ENCODE peak calls at places on chromosomes 2 and 18, in eight cellular contexts. One of them, this sample, is unnamed.

GRCh38 chr18:33210575-33211189 is 229.8 kb downstream of the CCDC178 start:
- DNase-seq in GM06990: no peak
- DNase-seq in NCI-H748 treated with DMSO at 0.1 percent for 48 hours: peak; percentile 69
- DNase-seq in activated CD4-positive, alpha-beta T cell treated with anti-CD3 and anti-CD28 coated beads, Interleukin-2, amount 50 U/mL, for 4 hours: no peak
- DNase-seq in omental fat pad: no peak
- DNase-seq in sigmoid colon: no peak
- DNase-seq in PC-9: no peak
- DNase-seq in GM23338: peak; percentile 81
- DNase-seq in this sample: peak; percentile 31

GRCh38 chr2:215371915-215372897 is 60.3 kb downstream of the ATIC start:
- DNase-seq in GM06990: no peak
- DNase-seq in NCI-H748 treated with DMSO at 0.1 percent for 48 hours: no peak
- DNase-seq in activated CD4-positive, alpha-beta T cell treated with anti-CD3 and anti-CD28 coated beads, Interleukin-2, amount 50 U/mL, for 4 hours: no peak
- DNase-seq in omental fat pad: no peak
- DNase-seq in sigmoid colon: no peak
- DNase-seq in PC-9: no peak
- DNase-seq in GM23338: no peak
- DNase-seq in this sample: no peak

GRCh38 chr2:191043438-191043837 is 29.5 kb upstream of the STAT1 start:
- DNase-seq in GM06990: no peak
- DNase-seq in NCI-H748 treated with DMSO at 0.1 percent for 48 hours: no peak
- DNase-seq in activated CD4-positive, alpha-beta T cell treated with anti-CD3 and anti-CD28 coated beads, Interleukin-2, amount 50 U/mL, for 4 hours: no peak
- DNase-seq in omental fat pad: no peak
- DNase-seq in sigmoid colon: no peak
- DNase-seq in PC-9: no peak
- DNase-seq in GM23338: no peak
- DNase-seq in this sample: no peak

GRCh38 chr2:120468136-120468535 is 122.2 kb downstream of the INHBB start:
- DNase-seq in GM06990: no peak
- DNase-seq in NCI-H748 treated with DMSO at 0.1 percent for 48 hours: no peak
- DNase-seq in activated CD4-positive, alpha-beta T cell treated with anti-CD3 and anti-CD28 coated beads, Interleukin-2, amount 50 U/mL, for 4 hours: no peak
- DNase-seq in omental fat pad: no peak
- DNase-seq in sigmoid colon: peak; percentile 56
- DNase-seq in PC-9: no peak
- DNase-seq in GM23338: no peak
- DNase-seq in this sample: no peak

GRCh38 chr2:127358971-127359370 is 28.8 kb downstream of the MAP3K2 start:
- DNase-seq in GM06990: no peak
- DNase-seq in NCI-H748 treated with DMSO at 0.1 percent for 48 hours: no peak
- DNase-seq in activated CD4-positive, alpha-beta T cell treated with anti-CD3 and anti-CD28 coated beads, Interleukin-2, amount 50 U/mL, for 4 hours: no peak
- DNase-seq in omental fat pad: no peak
- DNase-seq in sigmoid colon: no peak
- DNase-seq in PC-9: no peak
- DNase-seq in GM23338: no peak
- DNase-seq in this sample: no peak

GRCh38 chr2:173652731-173653426 is 298.2 kb downstream of the CDCA7 start:
- DNase-seq in GM06990: no peak
- DNase-seq in NCI-H748 treated with DMSO at 0.1 percent for 48 hours: peak; percentile 42
- DNase-seq in activated CD4-positive, alpha-beta T cell treated with anti-CD3 and anti-CD28 coated beads, Interleukin-2, amount 50 U/mL, for 4 hours: no peak
- DNase-seq in omental fat pad: no peak
- DNase-seq in sigmoid colon: no peak
- DNase-seq in PC-9: peak; percentile 87
- DNase-seq in GM23338: no peak
- DNase-seq in this sample: peak; percentile 67

GRCh38 chr2:235165631-235166030 is 213.8 kb downstream of the SH3BP4 start:
- DNase-seq in GM06990: no peak
- DNase-seq in NCI-H748 treated with DMSO at 0.1 percent for 48 hours: no peak
- DNase-seq in activated CD4-positive, alpha-beta T cell treated with anti-CD3 and anti-CD28 coated beads, Interleukin-2, amount 50 U/mL, for 4 hours: no peak
- DNase-seq in omental fat pad: no peak
- DNase-seq in sigmoid colon: no peak
- DNase-seq in PC-9: no peak
- DNase-seq in GM23338: no peak
- DNase-seq in this sample: no peak

GRCh38 chr2:125581561-125581960 is 1074.4 kb upstream of the GYPC start:
- DNase-seq in GM06990: no peak
- DNase-seq in NCI-H748 treated with DMSO at 0.1 percent for 48 hours: peak; percentile 14
- DNase-seq in activated CD4-positive, alpha-beta T cell treated with anti-CD3 and anti-CD28 coated beads, Interleukin-2, amount 50 U/mL, for 4 hours: no peak
- DNase-seq in omental fat pad: no peak
- DNase-seq in sigmoid colon: no peak
- DNase-seq in PC-9: no peak
- DNase-seq in GM23338: no peak
- DNase-seq in this sample: no peak

GRCh38 chr2:100613719-100614118 is 50.9 kb downstream of the PDCL3 start:
- DNase-seq in GM06990: no peak
- DNase-seq in NCI-H748 treated with DMSO at 0.1 percent for 48 hours: no peak
- DNase-seq in activated CD4-positive, alpha-beta T cell treated with anti-CD3 and anti-CD28 coated beads, Interleukin-2, amount 50 U/mL, for 4 hours: no peak
- DNase-seq in omental fat pad: no peak
- DNase-seq in sigmoid colon: no peak
- DNase-seq in PC-9: no peak
- DNase-seq in GM23338: no peak
- DNase-seq in this sample: no peak

GRCh38 chr18:74476154-74476553 is 19.0 kb upstream of the DIPK1C start:
- DNase-seq in GM06990: no peak
- DNase-seq in NCI-H748 treated with DMSO at 0.1 percent for 48 hours: no peak
- DNase-seq in activated CD4-positive, alpha-beta T cell treated with anti-CD3 and anti-CD28 coated beads, Interleukin-2, amount 50 U/mL, for 4 hours: no peak
- DNase-seq in omental fat pad: no peak
- DNase-seq in sigmoid colon: no peak
- DNase-seq in PC-9: no peak
- DNase-seq in GM23338: peak; percentile 74
- DNase-seq in this sample: peak; percentile 23

GRCh38 chr2:14094592-14094991 is 537.9 kb upstream of the LRATD1 start:
- DNase-seq in GM06990: no peak
- DNase-seq in NCI-H748 treated with DMSO at 0.1 percent for 48 hours: peak; percentile 77
- DNase-seq in activated CD4-positive, alpha-beta T cell treated with anti-CD3 and anti-CD28 coated beads, Interleukin-2, amount 50 U/mL, for 4 hours: no peak
- DNase-seq in omental fat pad: no peak
- DNase-seq in sigmoid colon: no peak
- DNase-seq in PC-9: no peak
- DNase-seq in GM23338: no peak
- DNase-seq in this sample: no peak

GRCh38 chr2:66851449-66851872 is 416.5 kb downstream of the MEIS1 start:
- DNase-seq in GM06990: no peak
- DNase-seq in NCI-H748 treated with DMSO at 0.1 percent for 48 hours: no peak
- DNase-seq in activated CD4-positive, alpha-beta T cell treated with anti-CD3 and anti-CD28 coated beads, Interleukin-2, amount 50 U/mL, for 4 hours: no peak
- DNase-seq in omental fat pad: no peak
- DNase-seq in sigmoid colon: peak; percentile 81
- DNase-seq in PC-9: no peak
- DNase-seq in GM23338: no peak
- DNase-seq in this sample: no peak

GRCh38 chr2:234682492-234683228 is 185.8 kb upstream of the ARL4C start:
- DNase-seq in GM06990: no peak
- DNase-seq in NCI-H748 treated with DMSO at 0.1 percent for 48 hours: peak; percentile 77
- DNase-seq in activated CD4-positive, alpha-beta T cell treated with anti-CD3 and anti-CD28 coated beads, Interleukin-2, amount 50 U/mL, for 4 hours: no peak
- DNase-seq in omental fat pad: no peak
- DNase-seq in sigmoid colon: no peak
- DNase-seq in PC-9: no peak
- DNase-seq in GM23338: no peak
- DNase-seq in this sample: peak; percentile 94

GRCh38 chr18:3665780-3666525 is 216.0 kb downstream of the TGIF1 start:
- DNase-seq in GM06990: peak; percentile 21
- DNase-seq in NCI-H748 treated with DMSO at 0.1 percent for 48 hours: peak; percentile 87
- DNase-seq in activated CD4-positive, alpha-beta T cell treated with anti-CD3 and anti-CD28 coated beads, Interleukin-2, amount 50 U/mL, for 4 hours: peak; percentile 66
- DNase-seq in omental fat pad: peak; percentile 57
- DNase-seq in sigmoid colon: peak; percentile 91
- DNase-seq in PC-9: peak; percentile 89
- DNase-seq in GM23338: peak; percentile 96
- DNase-seq in this sample: peak; percentile 89

GRCh38 chr18:67916142-67916541 is 399.6 kb upstream of the DSEL start:
- DNase-seq in GM06990: no peak
- DNase-seq in NCI-H748 treated with DMSO at 0.1 percent for 48 hours: peak; percentile 35
- DNase-seq in activated CD4-positive, alpha-beta T cell treated with anti-CD3 and anti-CD28 coated beads, Interleukin-2, amount 50 U/mL, for 4 hours: no peak
- DNase-seq in omental fat pad: no peak
- DNase-seq in sigmoid colon: no peak
- DNase-seq in PC-9: no peak
- DNase-seq in GM23338: no peak
- DNase-seq in this sample: peak; percentile 50

GRCh38 chr18:62236252-62236651 is 49.2 kb downstream of the RELCH start:
- DNase-seq in GM06990: no peak
- DNase-seq in NCI-H748 treated with DMSO at 0.1 percent for 48 hours: no peak
- DNase-seq in activated CD4-positive, alpha-beta T cell treated with anti-CD3 and anti-CD28 coated beads, Interleukin-2, amount 50 U/mL, for 4 hours: no peak
- DNase-seq in omental fat pad: no peak
- DNase-seq in sigmoid colon: no peak
- DNase-seq in PC-9: no peak
- DNase-seq in GM23338: no peak
- DNase-seq in this sample: no peak

GRCh38 chr2:183872131-183872530 is 726.2 kb upstream of the ZNF804A start:
- DNase-seq in GM06990: no peak
- DNase-seq in NCI-H748 treated with DMSO at 0.1 percent for 48 hours: no peak
- DNase-seq in activated CD4-positive, alpha-beta T cell treated with anti-CD3 and anti-CD28 coated beads, Interleukin-2, amount 50 U/mL, for 4 hours: no peak
- DNase-seq in omental fat pad: no peak
- DNase-seq in sigmoid colon: no peak
- DNase-seq in PC-9: no peak
- DNase-seq in GM23338: no peak
- DNase-seq in this sample: no peak

GRCh38 chr18:76349067-76349715 is 145.9 kb downstream of the ZNF516 start:
- DNase-seq in GM06990: peak; percentile 29
- DNase-seq in NCI-H748 treated with DMSO at 0.1 percent for 48 hours: peak; percentile 78
- DNase-seq in activated CD4-positive, alpha-beta T cell treated with anti-CD3 and anti-CD28 coated beads, Interleukin-2, amount 50 U/mL, for 4 hours: peak; percentile 53
- DNase-seq in omental fat pad: peak; percentile 54
- DNase-seq in sigmoid colon: peak; percentile 85
- DNase-seq in PC-9: peak; percentile 54
- DNase-seq in GM23338: peak; percentile 92
- DNase-seq in this sample: peak; percentile 89